ENCODE peak calls at places on chromosome 14, in eight cellular contexts. One of them, this sample, is unnamed.

GRCh38 chr14:91392623-91393303 is 24.9 kb downstream of the CCDC88C start:
- DNase-seq in CD8-positive, alpha-beta T cell: no peak
- DNase-seq in naive thymus-derived CD4-positive, alpha-beta T cell: no peak
- DNase-seq in aorta: no peak
- DNase-seq in GM23248: no peak
- DNase-seq in gastrocnemius medialis: no peak
- DNase-seq in CD4-positive, alpha-beta memory T cell: no peak
- DNase-seq in right lobe of liver: no peak
- DNase-seq in this sample: no peak

GRCh38 chr14:75864352-75864751 is 117.4 kb downstream of the TGFB3 start:
- DNase-seq in CD8-positive, alpha-beta T cell: no peak
- DNase-seq in naive thymus-derived CD4-positive, alpha-beta T cell: no peak
- DNase-seq in GM23248: peak; percentile 81
- DNase-seq in CD4-positive, alpha-beta memory T cell: no peak
- DNase-seq in aorta: no peak
- DNase-seq in gastrocnemius medialis: no peak
- DNase-seq in right lobe of liver: no peak
- DNase-seq in this sample: no peak

GRCh38 chr14:63510538-63510937 is 32.6 kb downstream of the PPP2R5E start:
- DNase-seq in gastrocnemius medialis: no peak
- DNase-seq in CD4-positive, alpha-beta memory T cell: peak; percentile 9
- DNase-seq in naive thymus-derived CD4-positive, alpha-beta T cell: peak; percentile 31
- DNase-seq in CD8-positive, alpha-beta T cell: no peak
- DNase-seq in GM23248: no peak
- DNase-seq in aorta: no peak
- DNase-seq in right lobe of liver: no peak
- DNase-seq in this sample: no peak

GRCh38 chr14:81272322-81272721 is 51.6 kb upstream of the GTF2A1 start:
- DNase-seq in GM23248: no peak
- DNase-seq in aorta: no peak
- DNase-seq in CD8-positive, alpha-beta T cell: no peak
- DNase-seq in right lobe of liver: no peak
- DNase-seq in CD4-positive, alpha-beta memory T cell: no peak
- DNase-seq in gastrocnemius medialis: no peak
- DNase-seq in naive thymus-derived CD4-positive, alpha-beta T cell: no peak
- DNase-seq in this sample: no peak

GRCh38 chr14:29242755-29243340 is 476.3 kb downstream of the FOXG1 start:
- DNase-seq in CD8-positive, alpha-beta T cell: no peak
- DNase-seq in GM23248: peak; percentile 62
- DNase-seq in naive thymus-derived CD4-positive, alpha-beta T cell: no peak
- DNase-seq in aorta: no peak
- DNase-seq in CD4-positive, alpha-beta memory T cell: no peak
- DNase-seq in gastrocnemius medialis: no peak
- DNase-seq in right lobe of liver: no peak
- DNase-seq in this sample: no peak

GRCh38 chr14:68685419-68686211 is 107.3 kb downstream of the ZFP36L1 start:
- DNase-seq in CD4-positive, alpha-beta memory T cell: peak; percentile 84
- DNase-seq in GM23248: peak; percentile 76
- DNase-seq in gastrocnemius medialis: no peak
- DNase-seq in right lobe of liver: no peak
- DNase-seq in CD8-positive, alpha-beta T cell: peak; percentile 82
- DNase-seq in aorta: no peak
- DNase-seq in naive thymus-derived CD4-positive, alpha-beta T cell: peak; percentile 68
- DNase-seq in this sample: no peak

GRCh38 chr14:51564460-51564859 is 87.2 kb upstream of the FRMD6 start:
- DNase-seq in CD8-positive, alpha-beta T cell: no peak
- DNase-seq in CD4-positive, alpha-beta memory T cell: no peak
- DNase-seq in aorta: no peak
- DNase-seq in gastrocnemius medialis: no peak
- DNase-seq in right lobe of liver: no peak
- DNase-seq in GM23248: no peak
- DNase-seq in naive thymus-derived CD4-positive, alpha-beta T cell: no peak
- DNase-seq in this sample: no peak

GRCh38 chr14:93733646-93734045 is 54.6 kb downstream of the PRIMA1 start:
- DNase-seq in GM23248: no peak
- DNase-seq in CD4-positive, alpha-beta memory T cell: no peak
- DNase-seq in aorta: no peak
- DNase-seq in naive thymus-derived CD4-positive, alpha-beta T cell: no peak
- DNase-seq in gastrocnemius medialis: no peak
- DNase-seq in CD8-positive, alpha-beta T cell: no peak
- DNase-seq in right lobe of liver: no peak
- DNase-seq in this sample: no peak

GRCh38 chr14:51780006-51780692 is 80.3 kb upstream of the GNG2 start:
- DNase-seq in naive thymus-derived CD4-positive, alpha-beta T cell: peak; percentile 64
- DNase-seq in GM23248: peak; percentile 72
- DNase-seq in CD8-positive, alpha-beta T cell: peak; percentile 72
- DNase-seq in aorta: peak; percentile 72
- DNase-seq in CD4-positive, alpha-beta memory T cell: peak; percentile 70
- DNase-seq in right lobe of liver: peak; percentile 60
- DNase-seq in gastrocnemius medialis: peak; percentile 59
- DNase-seq in this sample: peak; percentile 67

GRCh38 chr14:69001375-69001774 is 22.3 kb upstream of the ACTN1 start:
- DNase-seq in GM23248: no peak
- DNase-seq in right lobe of liver: no peak
- DNase-seq in gastrocnemius medialis: no peak
- DNase-seq in aorta: no peak
- DNase-seq in CD4-positive, alpha-beta memory T cell: no peak
- DNase-seq in CD8-positive, alpha-beta T cell: no peak
- DNase-seq in naive thymus-derived CD4-positive, alpha-beta T cell: no peak
- DNase-seq in this sample: no peak

GRCh38 chr14:91140672-91141071 is 26.8 kb downstream of the DGLUCY start:
- DNase-seq in CD8-positive, alpha-beta T cell: no peak
- DNase-seq in CD4-positive, alpha-beta memory T cell: no peak
- DNase-seq in naive thymus-derived CD4-positive, alpha-beta T cell: no peak
- DNase-seq in GM23248: peak; percentile 32
- DNase-seq in aorta: no peak
- DNase-seq in gastrocnemius medialis: no peak
- DNase-seq in right lobe of liver: no peak
- DNase-seq in this sample: no peak

GRCh38 chr14:61460853-61461611 is 139.7 kb downstream of the PRKCH start:
- DNase-seq in right lobe of liver: peak; percentile 36
- DNase-seq in CD4-positive, alpha-beta memory T cell: peak; percentile 41
- DNase-seq in naive thymus-derived CD4-positive, alpha-beta T cell: no peak
- DNase-seq in aorta: no peak
- DNase-seq in GM23248: peak; percentile 29
- DNase-seq in gastrocnemius medialis: no peak
- DNase-seq in CD8-positive, alpha-beta T cell: peak; percentile 64
- DNase-seq in this sample: no peak

GRCh38 chr14:103923863-103924262 is 4.4 kb upstream of the TDRD9 start:
- DNase-seq in right lobe of liver: no peak
- DNase-seq in CD4-positive, alpha-beta memory T cell: no peak
- DNase-seq in gastrocnemius medialis: no peak
- DNase-seq in GM23248: no peak
- DNase-seq in CD8-positive, alpha-beta T cell: no peak
- DNase-seq in naive thymus-derived CD4-positive, alpha-beta T cell: no peak
- DNase-seq in aorta: no peak
- DNase-seq in this sample: peak; percentile 52

GRCh38 chr14:90454041-90455000 is 57.5 kb downstream of the CALM1 start:
- DNase-seq in gastrocnemius medialis: no peak
- DNase-seq in CD4-positive, alpha-beta memory T cell: no peak
- DNase-seq in aorta: peak; percentile 82
- DNase-seq in GM23248: peak; percentile 75
- DNase-seq in CD8-positive, alpha-beta T cell: no peak
- DNase-seq in naive thymus-derived CD4-positive, alpha-beta T cell: no peak
- DNase-seq in right lobe of liver: peak; percentile 68
- DNase-seq in this sample: peak; percentile 82

DNA sequence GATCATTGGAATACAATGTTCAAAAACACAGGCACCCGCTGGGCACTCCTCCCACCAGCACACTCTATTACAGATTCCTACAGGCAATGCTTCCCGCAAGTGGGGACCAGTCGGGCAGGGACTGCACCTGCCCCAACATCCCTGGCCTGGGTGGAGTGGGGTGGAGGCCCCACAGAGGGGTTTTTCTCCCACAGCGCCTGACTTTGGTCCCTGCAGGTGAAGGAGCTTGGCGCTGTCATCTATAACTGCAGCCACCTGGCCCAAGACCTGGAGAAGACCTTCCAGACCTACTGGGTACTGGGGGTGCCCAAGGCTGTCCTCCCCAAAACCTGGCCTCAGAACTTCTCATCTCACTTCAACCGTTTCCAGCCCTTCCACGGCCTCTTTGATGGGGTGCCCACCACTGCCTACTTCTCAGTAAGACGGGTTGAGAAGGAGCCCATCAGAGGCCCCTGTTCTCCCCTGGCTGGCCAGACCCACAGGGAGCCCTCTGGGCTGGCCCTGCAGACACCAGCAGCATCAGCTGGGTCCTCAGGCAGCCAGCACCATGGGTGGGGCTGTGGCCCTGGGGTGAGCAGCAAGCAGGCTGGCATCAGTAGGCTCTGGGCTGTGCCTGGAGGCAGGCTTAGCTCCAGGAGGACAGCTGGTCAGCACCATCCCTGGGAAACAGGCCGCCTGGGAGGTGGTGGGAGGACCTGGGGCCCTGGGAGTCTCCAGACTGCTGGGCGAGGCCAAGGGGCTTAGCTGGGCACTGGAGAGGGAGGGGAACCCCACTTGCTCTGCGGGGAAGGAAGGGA is 6.0 kb downstream of the PLD4 start:
- DNase-seq in right lobe of liver: no peak
- DNase-seq in naive thymus-derived CD4-positive, alpha-beta T cell: no peak
- DNase-seq in CD8-positive, alpha-beta T cell: no peak
- DNase-seq in gastrocnemius medialis: no peak
- DNase-seq in GM23248: no peak
- DNase-seq in aorta: no peak
- DNase-seq in CD4-positive, alpha-beta memory T cell: no peak
- DNase-seq in this sample: peak; percentile 7
- H3K27ac ChIP-seq in right lobe of liver: no peak overlapping the region
- H3K27ac ChIP-seq in naive thymus-derived CD4-positive, alpha-beta T cell: no peak overlapping the region
- H3K27ac ChIP-seq in CD8-positive, alpha-beta T cell: no peak overlapping the region
- H3K27ac ChIP-seq in gastrocnemius medialis: no peak overlapping the region
- H3K27ac ChIP-seq in GM23248: no peak overlapping the region
- H3K27ac ChIP-seq in aorta: no peak overlapping the region
- H3K27ac ChIP-seq in CD4-positive, alpha-beta memory T cell: no peak overlapping the region
- H3K27ac ChIP-seq in this sample: no peak overlapping the region

GRCh38 chr14:100283984-100284881 is 22.0 kb downstream of the SLC25A29 start:
- DNase-seq in GM23248: no peak
- DNase-seq in naive thymus-derived CD4-positive, alpha-beta T cell: no peak
- DNase-seq in CD8-positive, alpha-beta T cell: no peak
- DNase-seq in CD4-positive, alpha-beta memory T cell: no peak
- DNase-seq in aorta: peak; percentile 32
- DNase-seq in gastrocnemius medialis: no peak
- DNase-seq in right lobe of liver: no peak
- DNase-seq in this sample: no peak

GRCh38 chr14:100281286-100282082 is 24.8 kb downstream of the SLC25A29 start:
- DNase-seq in aorta: no peak
- DNase-seq in naive thymus-derived CD4-positive, alpha-beta T cell: no peak
- DNase-seq in gastrocnemius medialis: no peak
- DNase-seq in CD4-positive, alpha-beta memory T cell: no peak
- DNase-seq in GM23248: no peak
- DNase-seq in right lobe of liver: no peak
- DNase-seq in CD8-positive, alpha-beta T cell: no peak
- DNase-seq in this sample: no peak

GRCh38 chr14:100279563-100279962 is 26.7 kb downstream of the SLC25A29 start:
- DNase-seq in gastrocnemius medialis: no peak
- DNase-seq in CD4-positive, alpha-beta memory T cell: no peak
- DNase-seq in right lobe of liver: no peak
- DNase-seq in naive thymus-derived CD4-positive, alpha-beta T cell: no peak
- DNase-seq in CD8-positive, alpha-beta T cell: no peak
- DNase-seq in GM23248: no peak
- DNase-seq in aorta: no peak
- DNase-seq in this sample: no peak

GRCh38 chr14:100282766-100283419 is 23.4 kb downstream of the SLC25A29 start:
- DNase-seq in CD4-positive, alpha-beta memory T cell: no peak
- DNase-seq in naive thymus-derived CD4-positive, alpha-beta T cell: no peak
- DNase-seq in GM23248: no peak
- DNase-seq in aorta: no peak
- DNase-seq in gastrocnemius medialis: no peak
- DNase-seq in right lobe of liver: no peak
- DNase-seq in CD8-positive, alpha-beta T cell: no peak
- DNase-seq in this sample: no peak

GRCh38 chr14:100282083-100282350 is 24.2 kb downstream of the SLC25A29 start:
- DNase-seq in aorta: no peak
- DNase-seq in gastrocnemius medialis: no peak
- DNase-seq in CD8-positive, alpha-beta T cell: no peak
- DNase-seq in right lobe of liver: no peak
- DNase-seq in naive thymus-derived CD4-positive, alpha-beta T cell: no peak
- DNase-seq in GM23248: no peak
- DNase-seq in CD4-positive, alpha-beta memory T cell: no peak
- DNase-seq in this sample: no peak
- H3K4me1 ChIP-seq in aorta: no peaks in the 10 kb centered on the region
- H3K4me1 ChIP-seq in gastrocnemius medialis: peaks cover 27% of the 10 kb centered on the region
- H3K4me1 ChIP-seq in CD8-positive, alpha-beta T cell: peaks cover 17% of the 10 kb centered on the region
- H3K4me1 ChIP-seq in right lobe of liver: no peaks in the 10 kb centered on the region
- H3K4me1 ChIP-seq in naive thymus-derived CD4-positive, alpha-beta T cell: peaks cover 17% of the 10 kb centered on the region
- H3K4me1 ChIP-seq in GM23248: peaks cover 15% of the 10 kb centered on the region
- H3K4me1 ChIP-seq in CD4-positive, alpha-beta memory T cell: peaks cover 18% of the 10 kb centered on the region
- H3K4me1 ChIP-seq in this sample: peaks cover 80% of the 10 kb centered on the region

DNA sequence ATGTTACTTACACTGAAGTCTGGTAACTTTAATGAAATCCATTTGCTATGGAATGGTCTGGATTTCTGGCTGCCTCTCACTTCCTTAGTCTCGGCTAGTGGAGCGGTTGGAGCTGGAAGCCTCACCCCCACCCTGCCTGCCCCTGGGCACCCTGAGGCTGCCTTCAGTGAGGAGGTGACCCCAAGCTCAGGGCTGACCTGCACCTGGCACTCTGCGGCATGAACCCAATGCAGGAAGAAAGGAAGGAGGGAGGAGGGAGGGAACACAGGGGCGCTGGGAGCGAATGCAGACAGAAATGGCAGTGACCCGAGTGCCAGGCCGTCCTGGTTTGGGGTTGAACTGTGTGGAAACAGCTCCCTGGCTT is 353.1 kb downstream of the TMEM121 start:
- DNase-seq in GM23248: no peak
- DNase-seq in gastrocnemius medialis: no peak
- DNase-seq in naive thymus-derived CD4-positive, alpha-beta T cell: no peak
- DNase-seq in CD8-positive, alpha-beta T cell: no peak
- DNase-seq in CD4-positive, alpha-beta memory T cell: no peak
- DNase-seq in right lobe of liver: peak; percentile 10
- DNase-seq in aorta: no peak
- DNase-seq in this sample: no peak
- H3K27me3 ChIP-seq in GM23248: no peaks in the 10 kb centered on the region
- H3K27me3 ChIP-seq in gastrocnemius medialis: no peaks in the 10 kb centered on the region
- H3K27me3 ChIP-seq in naive thymus-derived CD4-positive, alpha-beta T cell: no peaks in the 10 kb centered on the region
- H3K27me3 ChIP-seq in CD8-positive, alpha-beta T cell: no peaks in the 10 kb centered on the region
- H3K27me3 ChIP-seq in CD4-positive, alpha-beta memory T cell: no peaks in the 10 kb centered on the region
- H3K27me3 ChIP-seq in right lobe of liver: no peaks in the 10 kb centered on the region
- H3K27me3 ChIP-seq in aorta: no peaks in the 10 kb centered on the region
- H3K27me3 ChIP-seq in this sample: peaks cover 79% of the 10 kb centered on the region

GRCh38 chr14:101359221-101360044 is 201.9 kb upstream of the DIO3 start:
- DNase-seq in right lobe of liver: no peak
- DNase-seq in GM23248: peak; percentile 6
- DNase-seq in CD8-positive, alpha-beta T cell: no peak
- DNase-seq in gastrocnemius medialis: peak; percentile 75
- DNase-seq in aorta: peak; percentile 61
- DNase-seq in CD4-positive, alpha-beta memory T cell: no peak
- DNase-seq in naive thymus-derived CD4-positive, alpha-beta T cell: no peak
- DNase-seq in this sample: peak; percentile 68
- H3K27ac ChIP-seq in right lobe of liver: no peak overlapping the region
- H3K27ac ChIP-seq in GM23248: no peak overlapping the region
- H3K27ac ChIP-seq in CD8-positive, alpha-beta T cell: no peak overlapping the region
- H3K27ac ChIP-seq in gastrocnemius medialis: peak overlapping the region; percentile 66
- H3K27ac ChIP-seq in aorta: no peak overlapping the region
- H3K27ac ChIP-seq in CD4-positive, alpha-beta memory T cell: no peak overlapping the region
- H3K27ac ChIP-seq in naive thymus-derived CD4-positive, alpha-beta T cell: no peak overlapping the region
- H3K27ac ChIP-seq in this sample: peak overlapping the region; percentile 81

GRCh38 chr14:99538733-99539132 is 57.5 kb downstream of the CCNK start:
- DNase-seq in right lobe of liver: no peak
- DNase-seq in aorta: no peak
- DNase-seq in GM23248: no peak
- DNase-seq in gastrocnemius medialis: no peak
- DNase-seq in naive thymus-derived CD4-positive, alpha-beta T cell: no peak
- DNase-seq in CD8-positive, alpha-beta T cell: no peak
- DNase-seq in CD4-positive, alpha-beta memory T cell: no peak
- DNase-seq in this sample: no peak
- H3K4me1 ChIP-seq in right lobe of liver: no peaks in the 10 kb centered on the region
- H3K4me1 ChIP-seq in aorta: no peaks in the 10 kb centered on the region
- H3K4me1 ChIP-seq in GM23248: peaks cover 15% of the 10 kb centered on the region
- H3K4me1 ChIP-seq in gastrocnemius medialis: peaks cover 5% of the 10 kb centered on the region
- H3K4me1 ChIP-seq in naive thymus-derived CD4-positive, alpha-beta T cell: no peaks in the 10 kb centered on the region
- H3K4me1 ChIP-seq in CD8-positive, alpha-beta T cell: no peaks in the 10 kb centered on the region
- H3K4me1 ChIP-seq in CD4-positive, alpha-beta memory T cell: no peaks in the 10 kb centered on the region
- H3K4me1 ChIP-seq in this sample: peaks cover 91% of the 10 kb centered on the region